ENCODE peak calls at places on chromosomes 12 and 14, in nine cellular contexts. One of them, this sample, is unnamed.
A peak's percentile ranks its signal among the peaks of the same experiment; 100 is the strongest.

GRCh38 chr12:95304673-95305198 is 87.1 kb downstream of the VEZT start:
- DNase-seq in head of caudate nucleus: no peak
- DNase-seq in neuronal stem cell: no peak
- DNase-seq in fibroblast of pulmonary artery: peak; percentile 48
- DNase-seq in NCI-H1105 treated with DMSO at 0.1 percent for 48 hours: no peak
- DNase-seq in HEK293T: no peak
- DNase-seq in EL: peak; percentile 62
- DNase-seq in pons: no peak
- DNase-seq in endothelial cell: no peak
- DNase-seq in this sample: no peak

GRCh38 chr12:89525002-89525823 is 617 bp upstream of the GALNT4 start:
- DNase-seq in head of caudate nucleus: peak; percentile 69
- DNase-seq in neuronal stem cell: peak; percentile 46
- DNase-seq in fibroblast of pulmonary artery: peak; percentile 33
- DNase-seq in NCI-H1105 treated with DMSO at 0.1 percent for 48 hours: peak; percentile 43
- DNase-seq in HEK293T: peak; percentile 21
- DNase-seq in EL: peak; percentile 40
- DNase-seq in pons: no peak
- DNase-seq in endothelial cell: peak; percentile 43
- DNase-seq in this sample: peak; percentile 23

GRCh38 chr14:29236848-29237247 is 470.3 kb downstream of the FOXG1 start:
- DNase-seq in head of caudate nucleus: no peak
- DNase-seq in neuronal stem cell: no peak
- DNase-seq in fibroblast of pulmonary artery: peak; percentile 80
- DNase-seq in NCI-H1105 treated with DMSO at 0.1 percent for 48 hours: no peak
- DNase-seq in HEK293T: no peak
- DNase-seq in EL: peak; percentile 90
- DNase-seq in pons: no peak
- DNase-seq in endothelial cell: no peak
- DNase-seq in this sample: no peak

GRCh38 chr12:56071648-56072047 is 8.3 kb upstream of the ERBB3 start:
- DNase-seq in head of caudate nucleus: no peak
- DNase-seq in neuronal stem cell: no peak
- DNase-seq in fibroblast of pulmonary artery: peak; percentile 26
- DNase-seq in NCI-H1105 treated with DMSO at 0.1 percent for 48 hours: no peak
- DNase-seq in HEK293T: no peak
- DNase-seq in EL: peak; percentile 77
- DNase-seq in pons: no peak
- DNase-seq in endothelial cell: no peak
- DNase-seq in this sample: no peak

GRCh38 chr12:46240436-46240835 is 28.4 kb downstream of the SLC38A1 start:
- DNase-seq in head of caudate nucleus: no peak
- DNase-seq in neuronal stem cell: no peak
- DNase-seq in fibroblast of pulmonary artery: no peak
- DNase-seq in NCI-H1105 treated with DMSO at 0.1 percent for 48 hours: no peak
- DNase-seq in HEK293T: no peak
- DNase-seq in EL: no peak
- DNase-seq in pons: no peak
- DNase-seq in endothelial cell: no peak
- DNase-seq in this sample: no peak

GRCh38 chr12:105292705-105293104 is 37.8 kb upstream of the C12orf75 start:
- DNase-seq in head of caudate nucleus: no peak
- DNase-seq in neuronal stem cell: no peak
- DNase-seq in fibroblast of pulmonary artery: peak; percentile 66
- DNase-seq in NCI-H1105 treated with DMSO at 0.1 percent for 48 hours: no peak
- DNase-seq in HEK293T: no peak
- DNase-seq in EL: peak; percentile 41
- DNase-seq in pons: no peak
- DNase-seq in endothelial cell: no peak
- DNase-seq in this sample: no peak

GRCh38 chr12:68189766-68190700 is 30.5 kb upstream of the IFNG start:
- DNase-seq in head of caudate nucleus: no peak
- DNase-seq in neuronal stem cell: no peak
- DNase-seq in fibroblast of pulmonary artery: peak; percentile 50
- DNase-seq in NCI-H1105 treated with DMSO at 0.1 percent for 48 hours: no peak
- DNase-seq in HEK293T: no peak
- DNase-seq in EL: peak; percentile 38
- DNase-seq in pons: no peak
- DNase-seq in endothelial cell: no peak
- DNase-seq in this sample: no peak

GRCh38 chr14:58560208-58560607 is 77.6 kb upstream of the DACT1 start:
- DNase-seq in head of caudate nucleus: no peak
- DNase-seq in neuronal stem cell: no peak
- DNase-seq in fibroblast of pulmonary artery: peak; percentile 86
- DNase-seq in NCI-H1105 treated with DMSO at 0.1 percent for 48 hours: no peak
- DNase-seq in HEK293T: no peak
- DNase-seq in EL: peak; percentile 48
- DNase-seq in pons: no peak
- DNase-seq in endothelial cell: no peak
- DNase-seq in this sample: no peak

GRCh38 chr12:41140117-41140516 is 48.0 kb upstream of the PDZRN4 start:
- DNase-seq in head of caudate nucleus: no peak
- DNase-seq in neuronal stem cell: no peak
- DNase-seq in fibroblast of pulmonary artery: no peak
- DNase-seq in NCI-H1105 treated with DMSO at 0.1 percent for 48 hours: no peak
- DNase-seq in HEK293T: no peak
- DNase-seq in EL: no peak
- DNase-seq in pons: no peak
- DNase-seq in endothelial cell: no peak
- DNase-seq in this sample: no peak

GRCh38 chr12:67915335-67915851 is 73.9 kb upstream of the IFNG-AS1 start:
- DNase-seq in head of caudate nucleus: no peak
- DNase-seq in neuronal stem cell: no peak
- DNase-seq in fibroblast of pulmonary artery: no peak
- DNase-seq in NCI-H1105 treated with DMSO at 0.1 percent for 48 hours: no peak
- DNase-seq in HEK293T: no peak
- DNase-seq in EL: no peak
- DNase-seq in pons: no peak
- DNase-seq in endothelial cell: no peak
- DNase-seq in this sample: no peak

GRCh38 chr14:101400815-101401214 is 160.5 kb upstream of the DIO3 start:
- DNase-seq in head of caudate nucleus: peak; percentile 33
- DNase-seq in neuronal stem cell: no peak
- DNase-seq in fibroblast of pulmonary artery: peak; percentile 32
- DNase-seq in NCI-H1105 treated with DMSO at 0.1 percent for 48 hours: no peak
- DNase-seq in HEK293T: no peak
- DNase-seq in EL: peak; percentile 20
- DNase-seq in pons: no peak
- DNase-seq in endothelial cell: no peak
- DNase-seq in this sample: no peak

GRCh38 chr12:124621296-124621660 is 53.9 kb upstream of the NCOR2 start:
- DNase-seq in head of caudate nucleus: no peak
- DNase-seq in neuronal stem cell: no peak
- DNase-seq in fibroblast of pulmonary artery: peak; percentile 73
- DNase-seq in NCI-H1105 treated with DMSO at 0.1 percent for 48 hours: no peak
- DNase-seq in HEK293T: no peak
- DNase-seq in EL: peak; percentile 29
- DNase-seq in pons: no peak
- DNase-seq in endothelial cell: no peak
- DNase-seq in this sample: no peak

GRCh38 chr12:84397279-84397678 is 515.3 kb downstream of the SLC6A15 start:
- DNase-seq in head of caudate nucleus: no peak
- DNase-seq in neuronal stem cell: no peak
- DNase-seq in fibroblast of pulmonary artery: peak; percentile 10
- DNase-seq in NCI-H1105 treated with DMSO at 0.1 percent for 48 hours: peak; percentile 23
- DNase-seq in HEK293T: no peak
- DNase-seq in EL: peak; percentile 1
- DNase-seq in pons: peak; percentile 35
- DNase-seq in endothelial cell: no peak
- DNase-seq in this sample: no peak

GRCh38 chr12:131096681-131097181 is 143.0 kb downstream of the ADGRD1 start:
- DNase-seq in head of caudate nucleus: no peak
- DNase-seq in neuronal stem cell: no peak
- DNase-seq in fibroblast of pulmonary artery: no peak
- DNase-seq in NCI-H1105 treated with DMSO at 0.1 percent for 48 hours: no peak
- DNase-seq in HEK293T: no peak
- DNase-seq in EL: no peak
- DNase-seq in pons: no peak
- DNase-seq in endothelial cell: no peak
- DNase-seq in this sample: no peak

GRCh38 chr14:77025744-77026165 is 2.8 kb downstream of the IRF2BPL start:
- DNase-seq in head of caudate nucleus: peak; percentile 56
- DNase-seq in neuronal stem cell: no peak
- DNase-seq in fibroblast of pulmonary artery: no peak
- DNase-seq in NCI-H1105 treated with DMSO at 0.1 percent for 48 hours: peak; percentile 44
- DNase-seq in HEK293T: no peak
- DNase-seq in EL: peak; percentile 41
- DNase-seq in pons: no peak
- DNase-seq in endothelial cell: no peak
- DNase-seq in this sample: no peak

GRCh38 chr14:89221109-89221508 is 195.9 kb downstream of the FOXN3 start:
- DNase-seq in head of caudate nucleus: no peak
- DNase-seq in neuronal stem cell: no peak
- DNase-seq in fibroblast of pulmonary artery: peak; percentile 81
- DNase-seq in NCI-H1105 treated with DMSO at 0.1 percent for 48 hours: no peak
- DNase-seq in HEK293T: no peak
- DNase-seq in EL: peak; percentile 25
- DNase-seq in pons: no peak
- DNase-seq in endothelial cell: no peak
- DNase-seq in this sample: no peak

GRCh38 chr12:106954462-106955376 is 988 bp upstream of the TMEM263 start:
- DNase-seq in head of caudate nucleus: peak; percentile 48
- DNase-seq in neuronal stem cell: no peak
- DNase-seq in fibroblast of pulmonary artery: peak; percentile 24
- DNase-seq in NCI-H1105 treated with DMSO at 0.1 percent for 48 hours: no peak
- DNase-seq in HEK293T: no peak
- DNase-seq in EL: peak; percentile 53
- DNase-seq in pons: peak; percentile 20
- DNase-seq in endothelial cell: peak; percentile 21
- DNase-seq in this sample: peak; percentile 7

GRCh38 chr12:59820594-59821011 is 224.8 kb downstream of the SLC16A7 start:
- DNase-seq in head of caudate nucleus: no peak
- DNase-seq in neuronal stem cell: no peak
- DNase-seq in fibroblast of pulmonary artery: no peak
- DNase-seq in NCI-H1105 treated with DMSO at 0.1 percent for 48 hours: no peak
- DNase-seq in HEK293T: no peak
- DNase-seq in EL: peak; percentile 78
- DNase-seq in pons: no peak
- DNase-seq in endothelial cell: no peak
- DNase-seq in this sample: no peak

GRCh38 chr12:18723752-18724151 is 14.1 kb downstream of the PLCZ1 start:
- DNase-seq in head of caudate nucleus: no peak
- DNase-seq in neuronal stem cell: no peak
- DNase-seq in fibroblast of pulmonary artery: peak; percentile 79
- DNase-seq in NCI-H1105 treated with DMSO at 0.1 percent for 48 hours: no peak
- DNase-seq in HEK293T: no peak
- DNase-seq in EL: peak; percentile 78
- DNase-seq in pons: no peak
- DNase-seq in endothelial cell: no peak
- DNase-seq in this sample: no peak